ENCODE peak calls at places on chromosomes 11 and 22, in eight cellular contexts. One of them, this sample, is unnamed.

GRCh38 chr11:38594881-38595280 is 1996.8 kb upstream of the RAG2 start:
- DNase-seq in ACHN: no peak
- DNase-seq in HT1080: no peak
- DNase-seq in IMR-90: no peak
- DNase-seq in T1000: no peak
- DNase-seq in BJ: no peak
- DNase-seq in naive thymus-derived CD4-positive, alpha-beta T cell: no peak
- DNase-seq in activated T-helper 1 cell treated with Interleukin-2 at 50 U/mL for 16 hours: no peak
- DNase-seq in this sample: peak; percentile 0

GRCh38 chr11:65499713-65500261 is 942 bp downstream of the MALAT1 start:
- DNase-seq in ACHN: no peak
- DNase-seq in HT1080: no peak
- DNase-seq in IMR-90: no peak
- DNase-seq in T1000: no peak
- DNase-seq in BJ: no peak
- DNase-seq in naive thymus-derived CD4-positive, alpha-beta T cell: no peak
- DNase-seq in activated T-helper 1 cell treated with Interleukin-2 at 50 U/mL for 16 hours: no peak
- DNase-seq in this sample: no peak

GRCh38 chr11:1943977-1944376 is 3.2 kb upstream of the MRPL23 start:
- DNase-seq in ACHN: no peak
- DNase-seq in HT1080: peak; percentile 63
- DNase-seq in IMR-90: peak; percentile 5
- DNase-seq in T1000: no peak
- DNase-seq in BJ: no peak
- DNase-seq in naive thymus-derived CD4-positive, alpha-beta T cell: no peak
- DNase-seq in activated T-helper 1 cell treated with Interleukin-2 at 50 U/mL for 16 hours: no peak
- DNase-seq in this sample: peak; percentile 32

GRCh38 chr11:65438257-65439151 is 15.9 kb downstream of the NEAT1 start:
- DNase-seq in ACHN: peak; percentile 7
- DNase-seq in HT1080: no peak
- DNase-seq in IMR-90: peak; percentile 40
- DNase-seq in T1000: no peak
- DNase-seq in BJ: no peak
- DNase-seq in naive thymus-derived CD4-positive, alpha-beta T cell: no peak
- DNase-seq in activated T-helper 1 cell treated with Interleukin-2 at 50 U/mL for 16 hours: no peak
- DNase-seq in this sample: peak; percentile 54

GRCh38 chr11:31788066-31788465 is 23.1 kb downstream of the PAX6 start:
- DNase-seq in ACHN: no peak
- DNase-seq in HT1080: no peak
- DNase-seq in IMR-90: no peak
- DNase-seq in T1000: no peak
- DNase-seq in BJ: no peak
- DNase-seq in naive thymus-derived CD4-positive, alpha-beta T cell: no peak
- DNase-seq in activated T-helper 1 cell treated with Interleukin-2 at 50 U/mL for 16 hours: no peak
- DNase-seq in this sample: no peak

GRCh38 chr22:40670058-40670457 is 9.2 kb upstream of the MCHR1 start:
- DNase-seq in ACHN: no peak
- DNase-seq in HT1080: no peak
- DNase-seq in IMR-90: no peak
- DNase-seq in T1000: no peak
- DNase-seq in BJ: no peak
- DNase-seq in naive thymus-derived CD4-positive, alpha-beta T cell: no peak
- DNase-seq in activated T-helper 1 cell treated with Interleukin-2 at 50 U/mL for 16 hours: no peak
- DNase-seq in this sample: no peak

GRCh38 chr11:69170704-69171103 is 15.0 kb downstream of the SMIM38 start:
- DNase-seq in ACHN: no peak
- DNase-seq in HT1080: no peak
- DNase-seq in IMR-90: no peak
- DNase-seq in T1000: no peak
- DNase-seq in BJ: no peak
- DNase-seq in naive thymus-derived CD4-positive, alpha-beta T cell: no peak
- DNase-seq in activated T-helper 1 cell treated with Interleukin-2 at 50 U/mL for 16 hours: no peak
- DNase-seq in this sample: no peak

GRCh38 chr22:21632237-21632895 is at the start of gene CCDC116:
- DNase-seq in ACHN: no peak
- DNase-seq in HT1080: peak; percentile 29
- DNase-seq in IMR-90: no peak
- DNase-seq in T1000: no peak
- DNase-seq in BJ: no peak
- DNase-seq in naive thymus-derived CD4-positive, alpha-beta T cell: no peak
- DNase-seq in activated T-helper 1 cell treated with Interleukin-2 at 50 U/mL for 16 hours: peak; percentile 55
- DNase-seq in this sample: no peak

GRCh38 chr22:42169055-42169469 is 38.5 kb upstream of the CYP2D6 start:
- DNase-seq in ACHN: peak; percentile 72
- DNase-seq in HT1080: peak; percentile 69
- DNase-seq in IMR-90: peak; percentile 70
- DNase-seq in T1000: no peak
- DNase-seq in BJ: no peak
- DNase-seq in naive thymus-derived CD4-positive, alpha-beta T cell: peak; percentile 36
- DNase-seq in activated T-helper 1 cell treated with Interleukin-2 at 50 U/mL for 16 hours: peak; percentile 41
- DNase-seq in this sample: peak; percentile 71

GRCh38 chr11:8056810-8057463 is 24.1 kb upstream of the TUB start:
- DNase-seq in ACHN: no peak
- DNase-seq in HT1080: no peak
- DNase-seq in IMR-90: peak; percentile 68
- DNase-seq in T1000: no peak
- DNase-seq in BJ: peak; percentile 35
- DNase-seq in naive thymus-derived CD4-positive, alpha-beta T cell: no peak
- DNase-seq in activated T-helper 1 cell treated with Interleukin-2 at 50 U/mL for 16 hours: no peak
- DNase-seq in this sample: peak; percentile 95

GRCh38 chr22:44622685-44623084 is 79.3 kb upstream of the PRR5 start:
- DNase-seq in ACHN: no peak
- DNase-seq in HT1080: no peak
- DNase-seq in IMR-90: no peak
- DNase-seq in T1000: no peak
- DNase-seq in BJ: no peak
- DNase-seq in naive thymus-derived CD4-positive, alpha-beta T cell: no peak
- DNase-seq in activated T-helper 1 cell treated with Interleukin-2 at 50 U/mL for 16 hours: no peak
- DNase-seq in this sample: no peak

GRCh38 chr22:20432244-20432686 is 5.4 kb downstream of the SCARF2 start:
- DNase-seq in ACHN: no peak
- DNase-seq in HT1080: no peak
- DNase-seq in IMR-90: no peak
- DNase-seq in T1000: no peak
- DNase-seq in BJ: no peak
- DNase-seq in naive thymus-derived CD4-positive, alpha-beta T cell: no peak
- DNase-seq in activated T-helper 1 cell treated with Interleukin-2 at 50 U/mL for 16 hours: no peak
- DNase-seq in this sample: no peak

GRCh38 chr22:48744283-48744641 is 1083.4 kb downstream of the BRD1 start:
- DNase-seq in ACHN: no peak
- DNase-seq in HT1080: no peak
- DNase-seq in IMR-90: no peak
- DNase-seq in T1000: no peak
- DNase-seq in BJ: no peak
- DNase-seq in naive thymus-derived CD4-positive, alpha-beta T cell: no peak
- DNase-seq in activated T-helper 1 cell treated with Interleukin-2 at 50 U/mL for 16 hours: no peak
- DNase-seq in this sample: no peak

GRCh38 chr11:134504146-134504905 is 92.3 kb upstream of the B3GAT1 start:
- DNase-seq in ACHN: no peak
- DNase-seq in HT1080: peak; percentile 66
- DNase-seq in IMR-90: no peak
- DNase-seq in T1000: no peak
- DNase-seq in BJ: no peak
- DNase-seq in naive thymus-derived CD4-positive, alpha-beta T cell: no peak
- DNase-seq in activated T-helper 1 cell treated with Interleukin-2 at 50 U/mL for 16 hours: no peak
- DNase-seq in this sample: no peak

GRCh38 chr11:11931461-11932055 is 76.9 kb downstream of the DKK3 start:
- DNase-seq in ACHN: peak; percentile 55
- DNase-seq in HT1080: peak; percentile 74
- DNase-seq in IMR-90: peak; percentile 74
- DNase-seq in T1000: no peak
- DNase-seq in BJ: no peak
- DNase-seq in naive thymus-derived CD4-positive, alpha-beta T cell: no peak
- DNase-seq in activated T-helper 1 cell treated with Interleukin-2 at 50 U/mL for 16 hours: no peak
- DNase-seq in this sample: peak; percentile 83

GRCh38 chr11:125494601-125494986 is 1.5 kb downstream of the FEZ1 start:
- DNase-seq in ACHN: no peak
- DNase-seq in HT1080: no peak
- DNase-seq in IMR-90: peak; percentile 14
- DNase-seq in T1000: no peak
- DNase-seq in BJ: no peak
- DNase-seq in naive thymus-derived CD4-positive, alpha-beta T cell: no peak
- DNase-seq in activated T-helper 1 cell treated with Interleukin-2 at 50 U/mL for 16 hours: no peak
- DNase-seq in this sample: peak; percentile 25

GRCh38 chr11:19728436-19728835 is 15.8 kb downstream of the NAV2 start:
- DNase-seq in ACHN: no peak
- DNase-seq in HT1080: no peak
- DNase-seq in IMR-90: peak; percentile 80
- DNase-seq in T1000: no peak
- DNase-seq in BJ: peak; percentile 39
- DNase-seq in naive thymus-derived CD4-positive, alpha-beta T cell: no peak
- DNase-seq in activated T-helper 1 cell treated with Interleukin-2 at 50 U/mL for 16 hours: no peak
- DNase-seq in this sample: no peak

GRCh38 chr22:50703726-50704509 is 31.3 kb downstream of the SHANK3 start:
- DNase-seq in ACHN: no peak
- DNase-seq in HT1080: no peak
- DNase-seq in IMR-90: no peak
- DNase-seq in T1000: no peak
- DNase-seq in BJ: no peak
- DNase-seq in naive thymus-derived CD4-positive, alpha-beta T cell: no peak
- DNase-seq in activated T-helper 1 cell treated with Interleukin-2 at 50 U/mL for 16 hours: no peak
- DNase-seq in this sample: no peak

GRCh38 chr11:95469268-95469667 is 238.3 kb upstream of the SESN3 start:
- DNase-seq in ACHN: no peak
- DNase-seq in HT1080: no peak
- DNase-seq in IMR-90: no peak
- DNase-seq in T1000: no peak
- DNase-seq in BJ: no peak
- DNase-seq in naive thymus-derived CD4-positive, alpha-beta T cell: no peak
- DNase-seq in activated T-helper 1 cell treated with Interleukin-2 at 50 U/mL for 16 hours: no peak
- DNase-seq in this sample: no peak

GRCh38 chr22:23769321-23769965 is 1.7 kb upstream of the CHCHD10 start:
- DNase-seq in ACHN: no peak
- DNase-seq in HT1080: no peak
- DNase-seq in IMR-90: no peak
- DNase-seq in T1000: no peak
- DNase-seq in BJ: no peak
- DNase-seq in naive thymus-derived CD4-positive, alpha-beta T cell: no peak
- DNase-seq in activated T-helper 1 cell treated with Interleukin-2 at 50 U/mL for 16 hours: no peak
- DNase-seq in this sample: no peak

GRCh38 chr11:10409207-10409661 is 45.8 kb upstream of the AMPD3 start:
- DNase-seq in ACHN: no peak
- DNase-seq in HT1080: peak; percentile 43
- DNase-seq in IMR-90: no peak
- DNase-seq in T1000: no peak
- DNase-seq in BJ: no peak
- DNase-seq in naive thymus-derived CD4-positive, alpha-beta T cell: no peak
- DNase-seq in activated T-helper 1 cell treated with Interleukin-2 at 50 U/mL for 16 hours: no peak
- DNase-seq in this sample: no peak

GRCh38 chr11:20530942-20531703 is 68.3 kb upstream of the SLC6A5 start:
- DNase-seq in ACHN: no peak
- DNase-seq in HT1080: no peak
- DNase-seq in IMR-90: no peak
- DNase-seq in T1000: no peak
- DNase-seq in BJ: no peak
- DNase-seq in naive thymus-derived CD4-positive, alpha-beta T cell: no peak
- DNase-seq in activated T-helper 1 cell treated with Interleukin-2 at 50 U/mL for 16 hours: no peak
- DNase-seq in this sample: no peak

GRCh38 chr22:28142361-28142801 is 223.3 kb upstream of the PITPNB start:
- DNase-seq in ACHN: peak; percentile 43
- DNase-seq in HT1080: no peak
- DNase-seq in IMR-90: peak; percentile 85
- DNase-seq in T1000: no peak
- DNase-seq in BJ: peak; percentile 96
- DNase-seq in naive thymus-derived CD4-positive, alpha-beta T cell: no peak
- DNase-seq in activated T-helper 1 cell treated with Interleukin-2 at 50 U/mL for 16 hours: no peak
- DNase-seq in this sample: peak; percentile 97

GRCh38 chr11:1292018-1292643 is 17.3 kb downstream of the TOLLIP start:
- DNase-seq in ACHN: no peak
- DNase-seq in HT1080: no peak
- DNase-seq in IMR-90: no peak
- DNase-seq in T1000: no peak
- DNase-seq in BJ: no peak
- DNase-seq in naive thymus-derived CD4-positive, alpha-beta T cell: no peak
- DNase-seq in activated T-helper 1 cell treated with Interleukin-2 at 50 U/mL for 16 hours: no peak
- DNase-seq in this sample: no peak

GRCh38 chr11:19861171-19861570 is 148.5 kb downstream of the NAV2 start:
- DNase-seq in ACHN: no peak
- DNase-seq in HT1080: no peak
- DNase-seq in IMR-90: no peak
- DNase-seq in T1000: no peak
- DNase-seq in BJ: no peak
- DNase-seq in naive thymus-derived CD4-positive, alpha-beta T cell: no peak
- DNase-seq in activated T-helper 1 cell treated with Interleukin-2 at 50 U/mL for 16 hours: no peak
- DNase-seq in this sample: peak; percentile 20

GRCh38 chr11:20032577-20033265 is 127.6 kb downstream of the DBX1 start:
- DNase-seq in ACHN: no peak
- DNase-seq in HT1080: no peak
- DNase-seq in IMR-90: no peak
- DNase-seq in T1000: no peak
- DNase-seq in BJ: no peak
- DNase-seq in naive thymus-derived CD4-positive, alpha-beta T cell: no peak
- DNase-seq in activated T-helper 1 cell treated with Interleukin-2 at 50 U/mL for 16 hours: no peak
- DNase-seq in this sample: no peak

GRCh38 chr22:43152355-43153071 is 1.2 kb downstream of the TSPO start:
- DNase-seq in ACHN: peak; percentile 66
- DNase-seq in HT1080: peak; percentile 63
- DNase-seq in IMR-90: peak; percentile 22
- DNase-seq in T1000: peak; percentile 39
- DNase-seq in BJ: no peak
- DNase-seq in naive thymus-derived CD4-positive, alpha-beta T cell: peak; percentile 49
- DNase-seq in activated T-helper 1 cell treated with Interleukin-2 at 50 U/mL for 16 hours: peak; percentile 44
- DNase-seq in this sample: peak; percentile 56